ENCODE peak calls at places on chromosomes 1 and 21, in four cellular contexts. F, J, O and C are unnamed samples.

GRCh38 chr21:39533545-39534226 is 79.1 kb upstream of the B3GALT5 start:
- DNase-seq in F (no peak), O (no peak), J (no peak), C (no peak)

GRCh38 chr1:34825455-34826081 is 32.8 kb downstream of the GJA4 start:
- DNase-seq in F (no peak), O (peak), J (no peak), C (no peak)

GRCh38 chr1:30807318-30808066 is 49.9 kb upstream of the LAPTM5 start:
- DNase-seq in J (no peak), O (no peak), F (no peak), C (peak)

GRCh38 chr1:235018161-235018560 is 110.5 kb downstream of the TOMM20 start:
- DNase-seq in F (peak), O (no peak), J (no peak), C (peak)

GRCh38 chr1:180581635-180582039 is 22.9 kb downstream of the OVAAL start:
- DNase-seq in J (no peak), O (no peak), F (no peak), C (no peak)

GRCh38 chr1:245205396-245205795 is 50.6 kb downstream of the KIF26B start:
- DNase-seq in O (no peak), F (no peak), J (no peak), C (no peak)

GRCh38 chr1:30325999-30326398 is 397.4 kb downstream of the MATN1 start:
- DNase-seq in F (no peak), J (no peak), O (no peak), C (no peak)

GRCh38 chr1:84749427-84749826 is 59.2 kb upstream of the SSX2IP start:
- DNase-seq in O (no peak), F (no peak), J (no peak), C (no peak)

GRCh38 chr21:37257967-37258877 is 8.9 kb downstream of the VPS26C start:
- DNase-seq in F (no peak), O (peak), J (peak), C (no peak)

GRCh38 chr1:217969428-217969827 is 315.7 kb upstream of the RRP15 start:
- DNase-seq in F (no peak), J (no peak), O (no peak), C (no peak)

GRCh38 chr1:202266061-202266765 is 72.6 kb downstream of the LGR6 start:
- DNase-seq in F (no peak), O (no peak), J (no peak), C (no peak)

GRCh38 chr1:244603498-244603897 is 49.4 kb upstream of the DESI2 start:
- DNase-seq in F (no peak), J (peak), O (no peak), C (no peak)

GRCh38 chr21:38365521-38365920 is 108.7 kb downstream of the KCNJ15 start:
- DNase-seq in J (no peak), F (no peak), O (no peak), C (no peak)

GRCh38 chr1:211623510-211623909 is 44.5 kb upstream of the SLC30A1 start:
- DNase-seq in O (no peak), F (no peak), J (no peak), C (no peak)

GRCh38 chr1:216599851-216600250 is 123.4 kb downstream of the ESRRG start:
- DNase-seq in J (no peak), O (no peak), F (no peak), C (no peak)

GRCh38 chr21:42129300-42130266 is 58.5 kb downstream of the UMODL1 start:
- DNase-seq in F (no peak), J (no peak), O (no peak), C (no peak)

GRCh38 chr1:240329443-240329842 is 237.8 kb downstream of the FMN2 start:
- DNase-seq in F (no peak), O (no peak), J (no peak), C (no peak)

GRCh38 chr1:176243746-176244145 is 36.7 kb upstream of the COP1 start:
- DNase-seq in F (peak), O (no peak), J (no peak), C (no peak)

GRCh38 chr1:17922833-17923232 is 167.7 kb downstream of the ACTL8 start:
- DNase-seq in O (peak), F (peak), J (peak), C (no peak)

GRCh38 chr1:60875139-60875538 is 207.2 kb upstream of the NFIA start:
- DNase-seq in F (peak), O (no peak), J (no peak), C (no peak)

GRCh38 chr1:214461305-214461704 is 90.1 kb downstream of the PTPN14 start:
- DNase-seq in F (no peak), J (no peak), O (no peak), C (no peak)

GRCh38 chr1:205480349-205481278 is 23.9 kb upstream of the CDK18 start:
- DNase-seq in F (no peak), J (no peak), O (no peak), C (no peak)

GRCh38 chr21:17044696-17045095 is 468.1 kb upstream of the CXADR start:
- DNase-seq in O (no peak), F (no peak), J (no peak), C (no peak)

GRCh38 chr1:30908446-30908885 is at the start of gene SDC3:
- DNase-seq in J (no peak), F (no peak), O (no peak), C (no peak)

GRCh38 chr1:161119017-161119378 is 1.1 kb downstream of the NIT1 start:
- DNase-seq in F (no peak), J (no peak), O (peak), C (no peak)

GRCh38 chr1:219505886-219506285 is 107.0 kb downstream of the ZC3H11B start:
- DNase-seq in O (no peak), F (no peak), J (no peak), C (no peak)

GRCh38 chr1:76862447-76862846 is 4.8 kb upstream of the ST6GALNAC5 start:
- DNase-seq in F (peak), J (no peak), O (no peak), C (no peak)

GRCh38 chr21:35229290-35229689 is 180.2 kb upstream of the RUNX1 start:
- DNase-seq in O (no peak), J (no peak), F (no peak), C (no peak)

GRCh38 chr1:21149862-21150432 is 26.8 kb downstream of the EIF4G3 start:
- DNase-seq in O (no peak), J (peak), F (peak), C (peak)